ENCODE peak calls at places on chromosomes 2 and 18, in nine cellular contexts. One of them, this sample, is unnamed. For H3K4me1, the result is how much of the 10 kb centered on the place peaks cover.

GRCh38 chr2:241809383-241810303 is 650 bp downstream of the NEU4 start:
- DNase-seq in transverse colon: peak
- DNase-seq in effector memory CD4-positive, alpha-beta T cell: no peak
- DNase-seq in K562: no peak
- DNase-seq in mesenchymal stem cell: no peak
- DNase-seq in PC-9: no peak
- DNase-seq in PC-3: no peak
- DNase-seq in kidney: peak
- DNase-seq in A549: no peak
- DNase-seq in this sample: no peak

GRCh38 chr2:113178891-113179290 is 5.1 kb downstream of the PSD4 start:
- DNase-seq in A549: no peak
- DNase-seq in effector memory CD4-positive, alpha-beta T cell: peak
- DNase-seq in kidney: peak
- DNase-seq in transverse colon: no peak
- DNase-seq in PC-9: no peak
- DNase-seq in PC-3: no peak
- DNase-seq in K562: no peak
- DNase-seq in mesenchymal stem cell: no peak
- DNase-seq in this sample: no peak

GRCh38 chr18:23232331-23232730 is 97.0 kb downstream of the CABLES1 start:
- DNase-seq in PC-3: no peak
- DNase-seq in K562: no peak
- DNase-seq in kidney: no peak
- DNase-seq in transverse colon: no peak
- DNase-seq in PC-9: no peak
- DNase-seq in A549: no peak
- DNase-seq in mesenchymal stem cell: no peak
- DNase-seq in effector memory CD4-positive, alpha-beta T cell: no peak
- DNase-seq in this sample: no peak

GRCh38 chr2:222057249-222058073 is 241.3 kb downstream of the PAX3 start:
- DNase-seq in mesenchymal stem cell: peak
- DNase-seq in PC-9: no peak
- DNase-seq in transverse colon: no peak
- DNase-seq in K562: peak
- DNase-seq in A549: no peak
- DNase-seq in PC-3: peak
- DNase-seq in effector memory CD4-positive, alpha-beta T cell: no peak
- DNase-seq in kidney: no peak
- DNase-seq in this sample: no peak

GRCh38 chr2:60331106-60331809 is 222.2 kb downstream of the BCL11A start:
- DNase-seq in mesenchymal stem cell: peak
- DNase-seq in A549: no peak
- DNase-seq in effector memory CD4-positive, alpha-beta T cell: no peak
- DNase-seq in kidney: no peak
- DNase-seq in K562: no peak
- DNase-seq in PC-9: no peak
- DNase-seq in PC-3: peak
- DNase-seq in transverse colon: no peak
- DNase-seq in this sample: no peak

GRCh38 chr2:128384956-128385355 is 66.3 kb upstream of the HS6ST1 start:
- DNase-seq in effector memory CD4-positive, alpha-beta T cell: no peak
- DNase-seq in kidney: no peak
- DNase-seq in PC-3: no peak
- DNase-seq in K562: no peak
- DNase-seq in A549: no peak
- DNase-seq in transverse colon: no peak
- DNase-seq in mesenchymal stem cell: no peak
- DNase-seq in PC-9: no peak
- DNase-seq in this sample: no peak

GRCh38 chr2:45112750-45113149 is 103.5 kb upstream of the SIX2 start:
- DNase-seq in PC-3: no peak
- DNase-seq in effector memory CD4-positive, alpha-beta T cell: no peak
- DNase-seq in mesenchymal stem cell: no peak
- DNase-seq in A549: no peak
- DNase-seq in PC-9: no peak
- DNase-seq in kidney: no peak
- DNase-seq in transverse colon: no peak
- DNase-seq in K562: no peak
- DNase-seq in this sample: no peak

GRCh38 chr2:170455617-170456426 is 259.3 kb upstream of the SP5 start:
- DNase-seq in K562: no peak
- DNase-seq in PC-9: no peak
- DNase-seq in mesenchymal stem cell: peak
- DNase-seq in effector memory CD4-positive, alpha-beta T cell: no peak
- DNase-seq in A549: peak
- DNase-seq in transverse colon: no peak
- DNase-seq in kidney: no peak
- DNase-seq in PC-3: peak
- DNase-seq in this sample: peak

GRCh38 chr2:31729442-31730092 is 148.8 kb upstream of the SRD5A2 start:
- DNase-seq in transverse colon: no peak
- DNase-seq in effector memory CD4-positive, alpha-beta T cell: no peak
- DNase-seq in mesenchymal stem cell: peak
- DNase-seq in kidney: no peak
- DNase-seq in A549: peak
- DNase-seq in PC-9: peak
- DNase-seq in PC-3: peak
- DNase-seq in K562: peak
- DNase-seq in this sample: peak

GRCh38 chr2:233000886-233001750 is 11.9 kb downstream of the NGEF start:
- DNase-seq in kidney: no peak
- DNase-seq in PC-9: peak
- DNase-seq in A549: no peak
- DNase-seq in effector memory CD4-positive, alpha-beta T cell: no peak
- DNase-seq in mesenchymal stem cell: no peak
- DNase-seq in transverse colon: no peak
- DNase-seq in PC-3: no peak
- DNase-seq in K562: no peak
- DNase-seq in this sample: no peak

GRCh38 chr2:51633073-51633472 is 601.1 kb upstream of the NRXN1 start:
- DNase-seq in PC-9: no peak
- DNase-seq in transverse colon: no peak
- DNase-seq in K562: no peak
- DNase-seq in effector memory CD4-positive, alpha-beta T cell: no peak
- DNase-seq in A549: no peak
- DNase-seq in kidney: no peak
- DNase-seq in PC-3: no peak
- DNase-seq in mesenchymal stem cell: no peak
- DNase-seq in this sample: no peak

DNA sequence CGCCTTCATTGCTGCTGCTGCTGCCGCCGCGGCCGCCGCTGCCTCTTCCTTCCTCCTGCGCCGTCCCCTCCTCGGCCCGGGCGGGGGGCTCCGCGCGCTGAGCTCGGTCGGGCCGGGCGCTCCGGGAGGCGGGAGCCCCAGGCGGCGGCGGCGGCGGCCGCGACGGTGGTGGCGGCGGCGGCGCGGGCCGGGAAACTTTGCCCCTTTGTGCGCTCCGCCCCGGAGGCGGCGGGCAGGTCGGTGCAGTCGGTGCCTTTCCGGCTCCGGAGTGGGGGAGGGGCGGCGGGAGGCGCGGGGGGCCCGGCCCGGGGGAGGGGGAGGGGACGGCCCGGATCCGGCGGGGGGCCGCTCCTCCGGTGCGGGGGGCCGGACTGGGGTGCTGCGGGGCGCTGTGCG is 210 bp downstream of the TET3 start:
- DNase-seq in kidney: peak
- DNase-seq in mesenchymal stem cell: no peak
- DNase-seq in transverse colon: peak
- DNase-seq in K562: peak
- DNase-seq in A549: peak
- DNase-seq in PC-9: no peak
- DNase-seq in effector memory CD4-positive, alpha-beta T cell: peak
- DNase-seq in PC-3: peak
- DNase-seq in this sample: peak
- H3K4me1 ChIP-seq in kidney: under half
- H3K4me1 ChIP-seq in mesenchymal stem cell: under half
- H3K4me1 ChIP-seq in transverse colon: under half
- H3K4me1 ChIP-seq in K562: half or more
- H3K4me1 ChIP-seq in A549: half or more
- H3K4me1 ChIP-seq in PC-9: half or more
- H3K4me1 ChIP-seq in effector memory CD4-positive, alpha-beta T cell: under half
- H3K4me1 ChIP-seq in PC-3: half or more
- H3K4me1 ChIP-seq in this sample: half or more

GRCh38 chr2:236180831-236181453 is 12.8 kb upstream of the GBX2 start:
- DNase-seq in mesenchymal stem cell: peak
- DNase-seq in K562: peak
- DNase-seq in PC-3: peak
- DNase-seq in A549: peak
- DNase-seq in transverse colon: peak
- DNase-seq in PC-9: peak
- DNase-seq in effector memory CD4-positive, alpha-beta T cell: no peak
- DNase-seq in kidney: peak
- DNase-seq in this sample: peak

GRCh38 chr2:236180501-236180816 is 12.3 kb upstream of the GBX2 start:
- DNase-seq in A549: no peak
- DNase-seq in PC-3: no peak
- DNase-seq in K562: no peak
- DNase-seq in effector memory CD4-positive, alpha-beta T cell: no peak
- DNase-seq in mesenchymal stem cell: no peak
- DNase-seq in kidney: no peak
- DNase-seq in PC-9: no peak
- DNase-seq in transverse colon: no peak
- DNase-seq in this sample: no peak

GRCh38 chr2:236177967-236178909 is 10.1 kb upstream of the GBX2 start:
- DNase-seq in K562: peak
- DNase-seq in transverse colon: peak
- DNase-seq in PC-9: no peak
- DNase-seq in A549: peak
- DNase-seq in mesenchymal stem cell: peak
- DNase-seq in kidney: peak
- DNase-seq in effector memory CD4-positive, alpha-beta T cell: no peak
- DNase-seq in PC-3: peak
- DNase-seq in this sample: peak

GRCh38 chr2:236178921-236179652 is 10.9 kb upstream of the GBX2 start:
- DNase-seq in K562: no peak
- DNase-seq in transverse colon: no peak
- DNase-seq in A549: peak
- DNase-seq in effector memory CD4-positive, alpha-beta T cell: no peak
- DNase-seq in mesenchymal stem cell: peak
- DNase-seq in PC-9: no peak
- DNase-seq in kidney: no peak
- DNase-seq in PC-3: peak
- DNase-seq in this sample: no peak

GRCh38 chr2:236179653-236180500 is 11.7 kb upstream of the GBX2 start:
- DNase-seq in PC-9: peak
- DNase-seq in kidney: peak
- DNase-seq in PC-3: peak
- DNase-seq in K562: no peak
- DNase-seq in mesenchymal stem cell: peak
- DNase-seq in transverse colon: no peak
- DNase-seq in effector memory CD4-positive, alpha-beta T cell: no peak
- DNase-seq in A549: peak
- DNase-seq in this sample: no peak
- H3K4me1 ChIP-seq in PC-9: under half
- H3K4me1 ChIP-seq in kidney: under half
- H3K4me1 ChIP-seq in PC-3: under half
- H3K4me1 ChIP-seq in K562: under half
- H3K4me1 ChIP-seq in mesenchymal stem cell: under half
- H3K4me1 ChIP-seq in transverse colon: under half
- H3K4me1 ChIP-seq in effector memory CD4-positive, alpha-beta T cell: under half
- H3K4me1 ChIP-seq in A549: under half
- H3K4me1 ChIP-seq in this sample: under half

DNA sequence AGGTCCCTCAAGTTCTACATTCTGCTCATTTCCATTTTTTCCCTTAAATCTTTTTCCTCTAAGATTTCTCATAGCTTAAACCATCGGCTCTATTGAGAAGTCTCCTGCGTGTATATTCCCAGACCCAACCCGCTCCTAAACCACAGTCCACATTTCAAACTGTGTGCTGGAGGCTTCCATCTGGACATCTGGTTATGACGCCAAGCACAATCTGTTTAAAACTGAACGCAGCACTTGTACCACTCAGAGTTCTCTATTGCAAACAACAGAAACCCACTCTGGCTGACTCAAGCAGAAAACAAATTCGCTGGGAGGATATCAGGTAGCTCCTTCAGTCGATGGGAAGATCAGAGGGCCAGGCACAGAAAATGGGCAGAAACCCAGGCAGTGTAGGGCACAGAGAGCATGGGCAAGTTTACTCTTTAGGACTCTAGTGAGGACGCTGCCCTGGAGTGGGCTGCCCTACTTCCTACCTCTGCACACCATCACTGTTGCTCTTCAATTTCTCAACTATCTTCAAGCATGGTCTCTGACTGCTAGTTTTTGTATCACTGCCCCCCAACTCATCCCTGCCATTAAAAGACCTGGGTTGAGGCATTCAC is 5.6 kb upstream of the EML4 start:
- DNase-seq in A549: no peak
- DNase-seq in K562: no peak
- DNase-seq in effector memory CD4-positive, alpha-beta T cell: no peak
- DNase-seq in kidney: no peak
- DNase-seq in PC-9: no peak
- DNase-seq in transverse colon: no peak
- DNase-seq in mesenchymal stem cell: no peak
- DNase-seq in PC-3: no peak
- DNase-seq in this sample: no peak
- H3K4me1 ChIP-seq in A549: under half
- H3K4me1 ChIP-seq in K562: under half
- H3K4me1 ChIP-seq in effector memory CD4-positive, alpha-beta T cell: under half
- H3K4me1 ChIP-seq in kidney: under half
- H3K4me1 ChIP-seq in PC-9: under half
- H3K4me1 ChIP-seq in transverse colon: under half
- H3K4me1 ChIP-seq in mesenchymal stem cell: under half
- H3K4me1 ChIP-seq in PC-3: under half
- H3K4me1 ChIP-seq in this sample: under half

GRCh38 chr2:159148891-159149290 is 137.6 kb downstream of the WDSUB1 start:
- DNase-seq in transverse colon: no peak
- DNase-seq in effector memory CD4-positive, alpha-beta T cell: no peak
- DNase-seq in K562: no peak
- DNase-seq in kidney: no peak
- DNase-seq in A549: no peak
- DNase-seq in mesenchymal stem cell: no peak
- DNase-seq in PC-3: no peak
- DNase-seq in PC-9: no peak
- DNase-seq in this sample: no peak

GRCh38 chr2:159151198-159152118 is 135.0 kb downstream of the WDSUB1 start:
- DNase-seq in transverse colon: peak
- DNase-seq in PC-9: peak
- DNase-seq in effector memory CD4-positive, alpha-beta T cell: no peak
- DNase-seq in PC-3: no peak
- DNase-seq in mesenchymal stem cell: no peak
- DNase-seq in K562: no peak
- DNase-seq in kidney: no peak
- DNase-seq in A549: no peak
- DNase-seq in this sample: no peak

GRCh38 chr2:159152119-159152778 is 134.3 kb downstream of the WDSUB1 start:
- DNase-seq in A549: no peak
- DNase-seq in mesenchymal stem cell: no peak
- DNase-seq in kidney: no peak
- DNase-seq in K562: peak
- DNase-seq in PC-3: no peak
- DNase-seq in PC-9: no peak
- DNase-seq in transverse colon: no peak
- DNase-seq in effector memory CD4-positive, alpha-beta T cell: no peak
- DNase-seq in this sample: no peak

GRCh38 chr2:159149786-159150185 is 136.7 kb downstream of the WDSUB1 start:
- DNase-seq in A549: no peak
- DNase-seq in effector memory CD4-positive, alpha-beta T cell: no peak
- DNase-seq in transverse colon: no peak
- DNase-seq in K562: no peak
- DNase-seq in PC-9: no peak
- DNase-seq in kidney: no peak
- DNase-seq in PC-3: no peak
- DNase-seq in mesenchymal stem cell: no peak
- DNase-seq in this sample: no peak

GRCh38 chr2:159150208-159150607 is 136.3 kb downstream of the WDSUB1 start:
- DNase-seq in K562: no peak
- DNase-seq in effector memory CD4-positive, alpha-beta T cell: no peak
- DNase-seq in PC-3: no peak
- DNase-seq in kidney: no peak
- DNase-seq in PC-9: no peak
- DNase-seq in transverse colon: no peak
- DNase-seq in A549: no peak
- DNase-seq in mesenchymal stem cell: no peak
- DNase-seq in this sample: no peak
- H3K4me1 ChIP-seq in K562: under half
- H3K4me1 ChIP-seq in effector memory CD4-positive, alpha-beta T cell: under half
- H3K4me1 ChIP-seq in PC-3: under half
- H3K4me1 ChIP-seq in kidney: under half
- H3K4me1 ChIP-seq in PC-9: half or more
- H3K4me1 ChIP-seq in transverse colon: under half
- H3K4me1 ChIP-seq in A549: under half
- H3K4me1 ChIP-seq in mesenchymal stem cell: under half
- H3K4me1 ChIP-seq in this sample: under half

This sample was measured in Caco-2.